ENCODE peak calls at places on chromosome 1, in ten cellular contexts. I is iPS DF 19.7; S is left ventricle myocardium superior; G is iris pigment epithelial cell; J is effector memory CD4-positive, alpha-beta T cell; D is activated T-helper 1 cell treated with Interleukin-2 at 50 U/mL for 16 hours; K is astrocyte of the hippocampus; N is T-helper 17 cell; F is choroid plexus epithelial cell; P is effector CD4-positive, alpha-beta T cell. H is an unnamed sample.

GRCh38 chr1:31814041-31814511 is 1.7 kb downstream of the SPOCD1 start:
- DNase-seq in I (no peak), S (no peak), G (no peak), J (no peak), D (no peak), K (no peak), N (no peak), F (no peak), P (no peak), H (no peak)

GRCh38 chr1:207335695-207336363 is 14.4 kb downstream of the CD55 start:
- DNase-seq in I (no peak), S (no peak), G (peak; percentile 72), J (no peak), D (no peak), K (no peak), N (no peak), F (no peak), P (no peak), H (peak; percentile 53)

GRCh38 chr1:64745181-64745985 is 508 bp downstream of the RAVER2 start:
- DNase-seq in I (no peak), S (peak; percentile 31), G (peak; percentile 65), J (peak; percentile 0), D (no peak), K (peak; percentile 66), N (peak; percentile 11), F (no peak), P (peak; percentile 2), H (no peak)

GRCh38 chr1:174837386-174837785 is 162.4 kb upstream of the CACYBP start:
- DNase-seq in I (no peak), S (no peak), G (no peak), J (no peak), D (no peak), K (no peak), N (no peak), F (no peak), P (no peak), H (no peak)

GRCh38 chr1:183734600-183735036 is 70.3 kb upstream of the RGL1 start:
- DNase-seq in I (no peak), S (peak; percentile 45), G (peak; percentile 69), J (no peak), D (no peak), K (peak; percentile 32), N (no peak), F (peak; percentile 67), P (no peak), H (no peak)

GRCh38 chr1:242670019-242670418 is 145.5 kb upstream of the PLD5 start:
- DNase-seq in I (no peak), S (no peak), G (no peak), J (no peak), D (no peak), K (no peak), N (no peak), F (no peak), P (no peak), H (no peak)

GRCh38 chr1:211260161-211261107 is 1.3 kb downstream of the RCOR3 start:
- DNase-seq in I (no peak), S (peak; percentile 90), G (peak; percentile 76), J (peak; percentile 46), D (peak; percentile 34), K (peak; percentile 92), N (peak; percentile 52), F (peak; percentile 77), P (peak; percentile 58), H (peak; percentile 41)

GRCh38 chr1:152968248-152968647 is 2.2 kb upstream of the SPRR4 start:
- DNase-seq in I (no peak), S (no peak), G (no peak), J (no peak), D (no peak), K (no peak), N (no peak), F (no peak), P (no peak), H (no peak)

GRCh38 chr1:20358761-20359263 is 68.1 kb downstream of the VWA5B1 start:
- DNase-seq in I (no peak), S (peak; percentile 84), G (peak; percentile 56), J (no peak), D (no peak), K (peak; percentile 55), N (no peak), F (peak; percentile 46), P (no peak), H (no peak)

GRCh38 chr1:12495725-12496124 is 122.3 kb downstream of the DHRS3 start:
- DNase-seq in I (no peak), S (peak; percentile 67), G (no peak), J (no peak), D (no peak), K (no peak), N (no peak), F (no peak), P (no peak), H (no peak)

GRCh38 chr1:54461731-54462596 is 55.8 kb upstream of the SSBP3 start:
- DNase-seq in I (no peak), S (no peak), G (no peak), J (no peak), D (no peak), K (no peak), N (no peak), F (no peak), P (no peak), H (no peak)

GRCh38 chr1:57421366-57421765 is 2.5 kb downstream of the DAB1 start:
- DNase-seq in I (no peak), S (no peak), G (no peak), J (no peak), D (no peak), K (peak; percentile 5), N (no peak), F (no peak), P (no peak), H (no peak)

GRCh38 chr1:51253691-51254090 is 17.6 kb downstream of the RNF11 start:
- DNase-seq in I (no peak), S (no peak), G (no peak), J (no peak), D (no peak), K (no peak), N (no peak), F (no peak), P (no peak), H (no peak)

GRCh38 chr1:18142969-18143368 is 35.4 kb downstream of the IGSF21 start:
- DNase-seq in I (no peak), S (no peak), G (no peak), J (no peak), D (no peak), K (no peak), N (no peak), F (no peak), P (no peak), H (no peak)

GRCh38 chr1:214658785-214659184 is 55.8 kb downstream of the CENPF start:
- DNase-seq in I (no peak), S (no peak), G (peak; percentile 51), J (no peak), D (no peak), K (peak; percentile 60), N (no peak), F (peak; percentile 76), P (no peak), H (no peak)

GRCh38 chr1:44059956-44060355 is 28.7 kb upstream of the SLC6A9 start:
- DNase-seq in I (no peak), S (no peak), G (peak; percentile 15), J (no peak), D (no peak), K (no peak), N (no peak), F (no peak), P (no peak), H (no peak)

GRCh38 chr1:53890522-53890941 is 935 bp upstream of the YIPF1 start:
- DNase-seq in I (no peak), S (no peak), G (no peak), J (no peak), D (no peak), K (no peak), N (no peak), F (no peak), P (no peak), H (no peak)

GRCh38 chr1:201624741-201625646 is 86.1 kb downstream of the NAV1 start:
- DNase-seq in I (no peak), S (no peak), G (peak; percentile 99), J (no peak), D (no peak), K (peak; percentile 81), N (no peak), F (peak; percentile 98), P (no peak), H (no peak)

GRCh38 chr1:64006276-64007051 is 197.0 kb upstream of the UBE2U start:
- DNase-seq in I (no peak), S (no peak), G (peak; percentile 81), J (no peak), D (no peak), K (peak; percentile 66), N (no peak), F (peak; percentile 58), P (no peak), H (no peak)

GRCh38 chr1:16352842-16353535 is 709 bp upstream of the FBXO42 start:
- DNase-seq in I (no peak), S (no peak), G (no peak), J (no peak), D (no peak), K (no peak), N (no peak), F (no peak), P (no peak), H (no peak)

GRCh38 chr1:39542924-39543323 is 33.7 kb downstream of the PABPC4 start:
- DNase-seq in I (no peak), S (no peak), G (no peak), J (no peak), D (no peak), K (no peak), N (no peak), F (no peak), P (no peak), H (no peak)

H was measured in stimulated activated naive CD4-positive, alpha-beta T cell.